ENCODE peak calls at places on chromosomes 6 and 20, in four cellular contexts. One of them, this sample, is unnamed.
A peak's percentile ranks its signal among the peaks of the same experiment; 100 is the strongest.

GRCh38 chr6:169288591-169288990 is 34.9 kb upstream of the THBS2 start:
- DNase-seq in IMR-90: peak; percentile 35
- DNase-seq in breast epithelium: no peak
- DNase-seq in gastrocnemius medialis: no peak
- DNase-seq in this sample: no peak

GRCh38 chr6:126787635-126788034 is 330.8 kb upstream of the RSPO3 start:
- DNase-seq in IMR-90: no peak
- DNase-seq in gastrocnemius medialis: no peak
- DNase-seq in breast epithelium: no peak
- DNase-seq in this sample: no peak

GRCh38 chr20:16589623-16590022 is 16.4 kb upstream of the KIF16B start:
- DNase-seq in breast epithelium: no peak
- DNase-seq in gastrocnemius medialis: no peak
- DNase-seq in IMR-90: no peak
- DNase-seq in this sample: no peak

GRCh38 chr20:8530022-8530421 is 398.0 kb downstream of the PLCB1 start:
- DNase-seq in gastrocnemius medialis: no peak
- DNase-seq in IMR-90: peak; percentile 23
- DNase-seq in breast epithelium: no peak
- DNase-seq in this sample: no peak

GRCh38 chr20:1467082-1467354 is 369 bp upstream of the NSFL1C start:
- DNase-seq in gastrocnemius medialis: no peak
- DNase-seq in breast epithelium: no peak
- DNase-seq in IMR-90: no peak
- DNase-seq in this sample: no peak

GRCh38 chr6:40789143-40789764 is 202.1 kb upstream of the LRFN2 start:
- DNase-seq in IMR-90: no peak
- DNase-seq in breast epithelium: no peak
- DNase-seq in gastrocnemius medialis: no peak
- DNase-seq in this sample: no peak

GRCh38 chr6:113879186-113880096 is 22.3 kb downstream of the MARCKS start:
- DNase-seq in gastrocnemius medialis: peak; percentile 32
- DNase-seq in IMR-90: peak; percentile 83
- DNase-seq in breast epithelium: peak; percentile 27
- DNase-seq in this sample: no peak

GRCh38 chr6:40325791-40326190 is 261.4 kb downstream of the LRFN2 start:
- DNase-seq in gastrocnemius medialis: no peak
- DNase-seq in IMR-90: no peak
- DNase-seq in breast epithelium: no peak
- DNase-seq in this sample: no peak

GRCh38 chr6:12637960-12638641 is 78.5 kb upstream of the PHACTR1 start:
- DNase-seq in gastrocnemius medialis: no peak
- DNase-seq in breast epithelium: no peak
- DNase-seq in IMR-90: peak; percentile 31
- DNase-seq in this sample: no peak

GRCh38 chr6:73505142-73505541 is 15.7 kb downstream of the EEF1A1 start:
- DNase-seq in IMR-90: no peak
- DNase-seq in breast epithelium: no peak
- DNase-seq in gastrocnemius medialis: no peak
- DNase-seq in this sample: no peak

GRCh38 chr6:161890133-161890833 is 616.4 kb upstream of the AGPAT4 start:
- DNase-seq in IMR-90: no peak
- DNase-seq in breast epithelium: peak; percentile 21
- DNase-seq in gastrocnemius medialis: no peak
- DNase-seq in this sample: no peak

GRCh38 chr6:14038636-14039035 is 78.9 kb upstream of the CD83 start:
- DNase-seq in breast epithelium: no peak
- DNase-seq in gastrocnemius medialis: no peak
- DNase-seq in IMR-90: peak; percentile 67
- DNase-seq in this sample: no peak

GRCh38 chr6:147204060-147204785 is at the start of gene STXBP5:
- DNase-seq in IMR-90: peak; percentile 47
- DNase-seq in gastrocnemius medialis: peak; percentile 24
- DNase-seq in breast epithelium: peak; percentile 44
- DNase-seq in this sample: no peak

GRCh38 chr6:153024401-153025017 is 22.0 kb upstream of the MTRF1L start:
- DNase-seq in breast epithelium: no peak
- DNase-seq in IMR-90: peak; percentile 56
- DNase-seq in gastrocnemius medialis: no peak
- DNase-seq in this sample: peak; percentile 12

GRCh38 chr6:15461127-15461944 is 201.5 kb downstream of the DTNBP1 start:
- DNase-seq in IMR-90: no peak
- DNase-seq in gastrocnemius medialis: no peak
- DNase-seq in breast epithelium: no peak
- DNase-seq in this sample: no peak

GRCh38 chr20:41800040-41800439 is 181.9 kb upstream of the CHD6 start:
- DNase-seq in gastrocnemius medialis: no peak
- DNase-seq in IMR-90: no peak
- DNase-seq in breast epithelium: no peak
- DNase-seq in this sample: no peak

GRCh38 chr6:21348462-21349195 is 244.9 kb upstream of the SOX4 start:
- DNase-seq in IMR-90: peak; percentile 61
- DNase-seq in breast epithelium: no peak
- DNase-seq in gastrocnemius medialis: peak; percentile 62
- DNase-seq in this sample: no peak

GRCh38 chr20:49320460-49320859 is 42.6 kb upstream of the ZNFX1 start:
- DNase-seq in breast epithelium: no peak
- DNase-seq in gastrocnemius medialis: no peak
- DNase-seq in IMR-90: peak; percentile 38
- DNase-seq in this sample: no peak

GRCh38 chr6:139027620-139028182 is 844 bp upstream of the ABRACL start:
- DNase-seq in gastrocnemius medialis: no peak
- DNase-seq in IMR-90: peak; percentile 63
- DNase-seq in breast epithelium: no peak
- DNase-seq in this sample: no peak

GRCh38 chr6:130843575-130844320 is 16.5 kb downstream of the SMLR1 start:
- DNase-seq in gastrocnemius medialis: no peak
- DNase-seq in IMR-90: peak; percentile 33
- DNase-seq in breast epithelium: no peak
- DNase-seq in this sample: no peak

GRCh38 chr20:32474967-32475819 is 109.9 kb downstream of the NOL4L start:
- DNase-seq in gastrocnemius medialis: peak; percentile 42
- DNase-seq in IMR-90: peak; percentile 91
- DNase-seq in breast epithelium: peak; percentile 63
- DNase-seq in this sample: peak; percentile 75
- TF ChIP-seq POLR2A in gastrocnemius medialis: no peak
- TF ChIP-seq POLR2A in IMR-90: no peak
- TF ChIP-seq POLR2A in breast epithelium: no peak
- TF ChIP-seq POLR2A in this sample: no peak

GRCh38 chr20:63536997-63537524 is at the start of gene PTK6:
- DNase-seq in IMR-90: no peak
- DNase-seq in breast epithelium: peak; percentile 43
- DNase-seq in gastrocnemius medialis: no peak
- DNase-seq in this sample: no peak
- TF ChIP-seq POLR2A in IMR-90: no peak
- TF ChIP-seq POLR2A in breast epithelium: no peak
- TF ChIP-seq POLR2A in gastrocnemius medialis: no peak
- TF ChIP-seq POLR2A in this sample: no peak

DNA sequence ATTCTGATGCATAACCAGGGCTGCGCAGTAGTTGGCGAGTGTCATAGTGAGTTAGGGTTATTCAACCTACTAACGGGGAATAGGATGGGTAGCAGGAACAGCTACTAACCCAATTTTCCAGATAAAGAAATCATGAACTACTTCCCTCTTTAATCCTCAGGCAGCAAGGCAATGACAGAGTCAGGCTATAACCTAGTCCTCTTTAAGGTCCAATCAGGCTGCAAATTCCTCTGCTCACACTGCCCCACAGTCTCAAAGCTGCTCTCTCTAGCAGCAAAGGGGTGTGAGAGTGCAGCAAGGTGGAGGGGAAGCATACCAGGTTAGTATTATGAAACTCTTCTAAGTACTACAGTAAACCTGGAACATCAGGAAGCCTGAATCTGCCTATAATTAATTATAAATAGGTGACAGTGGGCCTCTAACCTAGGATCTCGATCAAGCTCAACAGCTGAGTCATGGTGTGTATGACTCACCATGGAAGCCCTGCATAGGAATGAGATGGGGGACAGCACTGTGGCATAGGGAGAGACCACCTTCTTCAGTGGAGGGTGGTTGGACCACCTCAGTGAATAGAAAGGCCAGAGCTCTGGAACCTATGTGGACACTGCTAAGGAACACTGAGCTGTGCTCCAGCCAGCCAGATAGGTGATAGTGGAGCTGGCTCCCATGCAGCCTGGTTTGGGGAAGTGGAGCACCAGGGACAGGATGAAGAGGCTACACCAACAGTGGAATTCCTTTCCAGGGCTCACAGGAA is 7.9 kb downstream of the PEX6 start:
- DNase-seq in breast epithelium: no peak
- DNase-seq in IMR-90: peak; percentile 34
- DNase-seq in gastrocnemius medialis: no peak
- DNase-seq in this sample: no peak
- TF ChIP-seq POLR2A in breast epithelium: no peak
- TF ChIP-seq POLR2A in IMR-90: no peak
- TF ChIP-seq POLR2A in gastrocnemius medialis: no peak
- TF ChIP-seq POLR2A in this sample: no peak

GRCh38 chr6:296151-297122 is 4.2 kb downstream of the DUSP22 start:
- DNase-seq in breast epithelium: no peak
- DNase-seq in gastrocnemius medialis: no peak
- DNase-seq in IMR-90: no peak
- DNase-seq in this sample: no peak
- TF ChIP-seq POLR2A in breast epithelium: no peak
- TF ChIP-seq POLR2A in gastrocnemius medialis: no peak
- TF ChIP-seq POLR2A in IMR-90: no peak
- TF ChIP-seq POLR2A in this sample: peak; percentile 45

This sample was measured in GM12892.